ENCODE peak calls at places on chromosomes 2 and 18, in ten cellular contexts. One of them, this sample, is unnamed.

GRCh38 chr2:71223767-71224333 is 3.1 kb downstream of the PAIP2B start:
- DNase-seq in fibroblast of lung: peak
- DNase-seq in fibroblast of the aortic adventitia: peak
- DNase-seq in neural crest cell: peak
- DNase-seq in IMR-90: peak
- DNase-seq in heart left ventricle: peak
- DNase-seq in lower lobe of right lung: no peak
- DNase-seq in HL-60: peak
- DNase-seq in AG04450: no peak
- DNase-seq in progenitor cell of endocrine pancreas: no peak
- DNase-seq in this sample: no peak

GRCh38 chr2:218569661-218570500 is 1.2 kb downstream of the CNOT9 start:
- DNase-seq in fibroblast of lung: peak
- DNase-seq in fibroblast of the aortic adventitia: peak
- DNase-seq in neural crest cell: no peak
- DNase-seq in IMR-90: peak
- DNase-seq in heart left ventricle: peak
- DNase-seq in lower lobe of right lung: no peak
- DNase-seq in HL-60: peak
- DNase-seq in AG04450: no peak
- DNase-seq in progenitor cell of endocrine pancreas: no peak
- DNase-seq in this sample: no peak

GRCh38 chr2:121969155-121969554 is 213.7 kb downstream of the TSN start:
- DNase-seq in fibroblast of lung: peak
- DNase-seq in fibroblast of the aortic adventitia: no peak
- DNase-seq in neural crest cell: no peak
- DNase-seq in IMR-90: no peak
- DNase-seq in heart left ventricle: peak
- DNase-seq in lower lobe of right lung: no peak
- DNase-seq in HL-60: no peak
- DNase-seq in AG04450: no peak
- DNase-seq in progenitor cell of endocrine pancreas: no peak
- DNase-seq in this sample: no peak

GRCh38 chr18:13112982-13113381 is 105.6 kb upstream of the LDLRAD4 start:
- DNase-seq in fibroblast of lung: peak
- DNase-seq in fibroblast of the aortic adventitia: peak
- DNase-seq in neural crest cell: peak
- DNase-seq in IMR-90: peak
- DNase-seq in heart left ventricle: peak
- DNase-seq in lower lobe of right lung: no peak
- DNase-seq in HL-60: no peak
- DNase-seq in AG04450: no peak
- DNase-seq in progenitor cell of endocrine pancreas: peak
- DNase-seq in this sample: no peak

GRCh38 chr2:122205637-122206036 is 450.2 kb downstream of the TSN start:
- DNase-seq in fibroblast of lung: no peak
- DNase-seq in fibroblast of the aortic adventitia: no peak
- DNase-seq in neural crest cell: no peak
- DNase-seq in IMR-90: no peak
- DNase-seq in heart left ventricle: no peak
- DNase-seq in lower lobe of right lung: no peak
- DNase-seq in HL-60: no peak
- DNase-seq in AG04450: no peak
- DNase-seq in progenitor cell of endocrine pancreas: no peak
- DNase-seq in this sample: no peak

GRCh38 chr2:139773720-139774277 is 993.6 kb upstream of the NXPH2 start:
- DNase-seq in fibroblast of lung: no peak
- DNase-seq in fibroblast of the aortic adventitia: no peak
- DNase-seq in neural crest cell: no peak
- DNase-seq in IMR-90: no peak
- DNase-seq in heart left ventricle: no peak
- DNase-seq in lower lobe of right lung: no peak
- DNase-seq in HL-60: no peak
- DNase-seq in AG04450: no peak
- DNase-seq in progenitor cell of endocrine pancreas: no peak
- DNase-seq in this sample: no peak

GRCh38 chr2:136378712-136379595 is 261.0 kb upstream of the CXCR4 start:
- DNase-seq in fibroblast of lung: peak
- DNase-seq in fibroblast of the aortic adventitia: peak
- DNase-seq in neural crest cell: peak
- DNase-seq in IMR-90: peak
- DNase-seq in heart left ventricle: peak
- DNase-seq in lower lobe of right lung: no peak
- DNase-seq in HL-60: peak
- DNase-seq in AG04450: no peak
- DNase-seq in progenitor cell of endocrine pancreas: peak
- DNase-seq in this sample: no peak

GRCh38 chr18:7447629-7448028 is 119.5 kb upstream of the PTPRM start:
- DNase-seq in fibroblast of lung: no peak
- DNase-seq in fibroblast of the aortic adventitia: no peak
- DNase-seq in neural crest cell: no peak
- DNase-seq in IMR-90: no peak
- DNase-seq in heart left ventricle: no peak
- DNase-seq in lower lobe of right lung: no peak
- DNase-seq in HL-60: no peak
- DNase-seq in AG04450: no peak
- DNase-seq in progenitor cell of endocrine pancreas: no peak
- DNase-seq in this sample: no peak

GRCh38 chr18:22829781-22830180 is 103.3 kb upstream of the RBBP8 start:
- DNase-seq in fibroblast of lung: no peak
- DNase-seq in fibroblast of the aortic adventitia: no peak
- DNase-seq in neural crest cell: no peak
- DNase-seq in IMR-90: no peak
- DNase-seq in heart left ventricle: no peak
- DNase-seq in lower lobe of right lung: no peak
- DNase-seq in HL-60: no peak
- DNase-seq in AG04450: no peak
- DNase-seq in progenitor cell of endocrine pancreas: no peak
- DNase-seq in this sample: no peak

GRCh38 chr2:12141618-12142220 is 395.3 kb downstream of the LPIN1 start:
- DNase-seq in fibroblast of lung: no peak
- DNase-seq in fibroblast of the aortic adventitia: no peak
- DNase-seq in neural crest cell: no peak
- DNase-seq in IMR-90: no peak
- DNase-seq in heart left ventricle: no peak
- DNase-seq in lower lobe of right lung: no peak
- DNase-seq in HL-60: no peak
- DNase-seq in AG04450: no peak
- DNase-seq in progenitor cell of endocrine pancreas: no peak
- DNase-seq in this sample: no peak

DNA sequence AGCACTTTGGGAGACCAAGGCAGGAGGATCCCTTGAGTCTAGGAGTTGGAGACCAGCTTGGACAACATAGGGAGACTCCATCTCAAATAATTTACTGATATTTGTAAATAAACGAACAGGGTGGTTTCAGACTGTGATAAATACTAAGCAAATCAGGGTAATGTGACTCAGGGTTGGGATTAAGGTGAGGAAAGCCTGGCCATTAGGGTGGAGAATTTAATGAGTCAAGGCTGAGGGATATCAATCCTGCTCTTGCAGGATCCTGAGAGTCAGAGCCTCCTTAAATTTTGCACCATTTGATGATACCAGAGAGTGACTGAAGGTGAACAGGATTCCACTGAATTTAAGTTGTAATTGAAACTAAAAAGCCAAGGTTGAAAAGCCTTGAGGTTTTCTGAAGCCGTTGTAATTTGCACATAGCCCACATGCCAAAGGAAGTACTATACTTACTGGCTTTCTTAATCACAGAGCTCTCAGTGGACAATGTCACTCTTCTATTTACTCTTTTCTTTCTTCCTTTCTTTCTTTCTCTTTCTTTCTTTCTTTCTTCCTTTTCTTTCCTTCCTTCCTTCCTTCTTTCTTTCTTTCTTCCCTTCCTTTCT is 28.6 kb upstream of the AP1S3 start:
- DNase-seq in fibroblast of lung: no peak
- DNase-seq in fibroblast of the aortic adventitia: no peak
- DNase-seq in neural crest cell: no peak
- DNase-seq in IMR-90: no peak
- DNase-seq in heart left ventricle: no peak
- DNase-seq in lower lobe of right lung: no peak
- DNase-seq in HL-60: no peak
- DNase-seq in AG04450: no peak
- DNase-seq in progenitor cell of endocrine pancreas: no peak
- DNase-seq in this sample: no peak
- TF ChIP-seq CTCF in fibroblast of lung: no peak
- TF ChIP-seq CTCF in fibroblast of the aortic adventitia: no peak
- TF ChIP-seq CTCF in neural crest cell: no peak
- TF ChIP-seq CTCF in IMR-90: no peak
- TF ChIP-seq CTCF in heart left ventricle: no peak
- TF ChIP-seq CTCF in lower lobe of right lung: no peak
- TF ChIP-seq CTCF in HL-60: no peak
- TF ChIP-seq CTCF in AG04450: no peak
- TF ChIP-seq CTCF in progenitor cell of endocrine pancreas: no peak
- TF ChIP-seq CTCF in this sample: no peak

GRCh38 chr2:100619951-100620350 is 57.2 kb downstream of the PDCL3 start:
- DNase-seq in fibroblast of lung: no peak
- DNase-seq in fibroblast of the aortic adventitia: no peak
- DNase-seq in neural crest cell: no peak
- DNase-seq in IMR-90: no peak
- DNase-seq in heart left ventricle: no peak
- DNase-seq in lower lobe of right lung: no peak
- DNase-seq in HL-60: no peak
- DNase-seq in AG04450: no peak
- DNase-seq in progenitor cell of endocrine pancreas: no peak
- DNase-seq in this sample: no peak

GRCh38 chr2:100620481-100620880 is 57.7 kb downstream of the PDCL3 start:
- DNase-seq in fibroblast of lung: no peak
- DNase-seq in fibroblast of the aortic adventitia: no peak
- DNase-seq in neural crest cell: no peak
- DNase-seq in IMR-90: no peak
- DNase-seq in heart left ventricle: no peak
- DNase-seq in lower lobe of right lung: no peak
- DNase-seq in HL-60: no peak
- DNase-seq in AG04450: no peak
- DNase-seq in progenitor cell of endocrine pancreas: no peak
- DNase-seq in this sample: no peak

GRCh38 chr2:100623921-100624320 is 61.1 kb downstream of the PDCL3 start:
- DNase-seq in fibroblast of lung: no peak
- DNase-seq in fibroblast of the aortic adventitia: no peak
- DNase-seq in neural crest cell: no peak
- DNase-seq in IMR-90: no peak
- DNase-seq in heart left ventricle: no peak
- DNase-seq in lower lobe of right lung: no peak
- DNase-seq in HL-60: no peak
- DNase-seq in AG04450: no peak
- DNase-seq in progenitor cell of endocrine pancreas: no peak
- DNase-seq in this sample: no peak

GRCh38 chr2:100623033-100623715 is 60.4 kb downstream of the PDCL3 start:
- DNase-seq in fibroblast of lung: no peak
- DNase-seq in fibroblast of the aortic adventitia: no peak
- DNase-seq in neural crest cell: no peak
- DNase-seq in IMR-90: no peak
- DNase-seq in heart left ventricle: no peak
- DNase-seq in lower lobe of right lung: no peak
- DNase-seq in HL-60: no peak
- DNase-seq in AG04450: no peak
- DNase-seq in progenitor cell of endocrine pancreas: no peak
- DNase-seq in this sample: no peak

DNA sequence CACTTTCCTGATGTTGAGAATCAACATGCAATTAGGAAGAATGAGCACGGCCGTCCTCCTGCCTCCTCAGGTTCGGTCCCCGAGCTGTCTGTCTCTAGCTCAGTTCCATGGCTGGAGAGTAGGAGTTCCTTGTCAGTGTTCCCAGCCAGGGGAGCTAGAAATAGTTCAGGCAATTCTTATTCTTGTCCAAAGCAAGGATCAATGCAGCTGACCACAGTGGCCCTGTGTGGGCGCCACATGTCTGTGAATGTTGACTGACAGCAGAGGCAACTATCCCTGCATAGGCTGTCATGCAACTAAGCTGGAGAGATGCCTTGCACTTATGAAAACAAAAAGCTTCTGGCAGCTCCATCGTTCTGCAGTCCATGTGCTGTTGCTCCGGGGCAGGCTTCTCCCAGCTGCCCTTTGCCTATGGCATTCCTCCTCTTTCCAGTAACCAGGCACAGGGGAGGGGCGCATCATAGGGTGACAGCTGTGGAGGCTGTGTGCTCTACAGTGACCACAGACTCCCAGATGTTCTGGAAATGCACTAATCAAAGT is 58.6 kb downstream of the PDCL3 start:
- DNase-seq in fibroblast of lung: no peak
- DNase-seq in fibroblast of the aortic adventitia: no peak
- DNase-seq in neural crest cell: no peak
- DNase-seq in IMR-90: no peak
- DNase-seq in heart left ventricle: no peak
- DNase-seq in lower lobe of right lung: no peak
- DNase-seq in HL-60: no peak
- DNase-seq in AG04450: no peak
- DNase-seq in progenitor cell of endocrine pancreas: no peak
- DNase-seq in this sample: no peak
- TF ChIP-seq CTCF in fibroblast of lung: no peak
- TF ChIP-seq CTCF in fibroblast of the aortic adventitia: no peak
- TF ChIP-seq CTCF in neural crest cell: no peak
- TF ChIP-seq CTCF in IMR-90: no peak
- TF ChIP-seq CTCF in heart left ventricle: no peak
- TF ChIP-seq CTCF in lower lobe of right lung: no peak
- TF ChIP-seq CTCF in HL-60: no peak
- TF ChIP-seq CTCF in AG04450: no peak
- TF ChIP-seq CTCF in progenitor cell of endocrine pancreas: no peak
- TF ChIP-seq CTCF in this sample: no peak

DNA sequence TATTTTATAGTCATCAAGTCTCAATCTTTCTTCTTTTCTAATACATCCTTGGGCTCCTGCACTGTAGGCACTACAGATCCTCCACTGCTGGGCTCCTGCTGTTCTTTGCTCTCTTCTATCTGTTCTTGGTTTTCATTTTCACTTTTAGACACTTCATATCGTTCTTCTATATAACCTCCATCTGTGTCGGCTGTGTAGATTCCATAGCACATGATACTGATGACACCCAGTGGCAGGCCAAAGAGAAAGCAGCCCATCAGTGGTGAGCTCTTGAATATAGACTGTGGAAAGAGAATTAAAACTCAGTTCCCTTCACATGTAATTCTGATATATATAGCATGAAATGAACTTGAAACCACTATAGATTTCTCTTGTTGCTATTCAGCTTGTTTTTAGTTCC is 38.0 kb downstream of the TMX3 start:
- DNase-seq in fibroblast of lung: peak
- DNase-seq in fibroblast of the aortic adventitia: peak
- DNase-seq in neural crest cell: no peak
- DNase-seq in IMR-90: peak
- DNase-seq in heart left ventricle: no peak
- DNase-seq in lower lobe of right lung: no peak
- DNase-seq in HL-60: no peak
- DNase-seq in AG04450: no peak
- DNase-seq in progenitor cell of endocrine pancreas: no peak
- DNase-seq in this sample: no peak
- TF ChIP-seq CTCF in fibroblast of lung: peak
- TF ChIP-seq CTCF in fibroblast of the aortic adventitia: peak
- TF ChIP-seq CTCF in neural crest cell: no peak
- TF ChIP-seq CTCF in IMR-90: peak
- TF ChIP-seq CTCF in heart left ventricle: no peak
- TF ChIP-seq CTCF in lower lobe of right lung: no peak
- TF ChIP-seq CTCF in HL-60: no peak
- TF ChIP-seq CTCF in AG04450: peak
- TF ChIP-seq CTCF in progenitor cell of endocrine pancreas: no peak
- TF ChIP-seq CTCF in this sample: peak

DNA sequence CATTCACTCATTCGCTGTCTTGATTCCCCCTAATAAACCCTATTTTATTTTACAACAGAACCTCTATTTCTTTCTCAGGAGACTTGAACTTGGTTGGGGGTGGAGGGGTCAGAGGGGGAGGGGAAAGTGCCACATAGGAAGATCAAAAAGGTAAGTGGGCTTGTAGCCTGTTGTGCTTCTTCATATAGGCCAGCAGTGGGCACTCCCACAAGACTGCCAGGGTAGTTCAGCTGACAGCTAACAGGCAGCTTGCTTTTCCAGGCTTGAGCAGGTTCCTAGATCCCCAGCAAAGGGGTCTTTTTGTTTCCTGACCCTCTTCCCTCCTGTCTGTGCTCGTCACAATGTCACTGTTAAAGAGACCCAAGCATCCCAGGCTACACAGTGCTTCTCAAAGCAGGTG is 829 bp upstream of the KIAA2012 start:
- DNase-seq in fibroblast of lung: peak
- DNase-seq in fibroblast of the aortic adventitia: no peak
- DNase-seq in neural crest cell: no peak
- DNase-seq in IMR-90: no peak
- DNase-seq in heart left ventricle: no peak
- DNase-seq in lower lobe of right lung: no peak
- DNase-seq in HL-60: no peak
- DNase-seq in AG04450: no peak
- DNase-seq in progenitor cell of endocrine pancreas: no peak
- DNase-seq in this sample: no peak
- TF ChIP-seq CTCF in fibroblast of lung: peak
- TF ChIP-seq CTCF in fibroblast of the aortic adventitia: peak
- TF ChIP-seq CTCF in neural crest cell: peak
- TF ChIP-seq CTCF in IMR-90: peak
- TF ChIP-seq CTCF in heart left ventricle: peak
- TF ChIP-seq CTCF in lower lobe of right lung: no peak
- TF ChIP-seq CTCF in HL-60: no peak
- TF ChIP-seq CTCF in AG04450: peak
- TF ChIP-seq CTCF in progenitor cell of endocrine pancreas: peak
- TF ChIP-seq CTCF in this sample: peak